ENCODE peak calls at places on chromosomes 11 and 22, in eight cellular contexts. Q is ovary, R is psoas muscle, B is HepG2, J is right lobe of liver, Z is PC-3, Y is HCT116, P is body of pancreas. I is an unnamed sample.
A peak's percentile ranks its signal among the peaks of the same experiment; 100 is the strongest.

GRCh38 chr11:130692220-130692619 is 224.1 kb downstream of the SNX19 start:
- DNase-seq in Q (no peak), J (no peak), Y (no peak), P (no peak), Z (no peak), R (no peak), B (no peak), I (no peak)

GRCh38 chr11:10461276-10461790 is 6.3 kb downstream of the AMPD3 start:
- DNase-seq in P (no peak), Q (no peak), J (no peak), Z (no peak), Y (no peak), R (no peak), B (no peak), I (no peak)

GRCh38 chr22:24695958-24696511 is 78.5 kb downstream of the PIWIL3 start:
- DNase-seq in J (no peak), Z (no peak), Y (no peak), R (no peak), B (no peak), P (no peak), Q (no peak), I (peak; percentile 29)

GRCh38 chr11:65900899-65901180 is 652 bp upstream of the FOSL1 start:
- DNase-seq in P (no peak), Y (no peak), Z (no peak), B (no peak), Q (no peak), R (no peak), J (no peak), I (no peak)

GRCh38 chr11:42967653-42968052 is 344.1 kb upstream of the API5 start:
- DNase-seq in Q (no peak), Y (no peak), Z (no peak), B (no peak), P (no peak), R (no peak), J (no peak), I (no peak)

GRCh38 chr11:80970016-80970516 is 1529.2 kb upstream of the TENM4 start:
- DNase-seq in R (no peak), P (no peak), Q (no peak), B (no peak), Y (no peak), J (no peak), Z (no peak), I (no peak)

GRCh38 chr11:59614277-59615131 is 1.1 kb downstream of the OSBP start:
- DNase-seq in Y (no peak), Z (peak; percentile 38), Q (no peak), P (no peak), R (no peak), J (no peak), B (no peak), I (no peak)

GRCh38 chr22:50270302-50271010 is at the start of gene MAPK11:
- DNase-seq in Y (no peak), R (peak; percentile 79), Z (peak; percentile 54), Q (peak; percentile 68), B (peak; percentile 47), J (peak; percentile 79), P (peak; percentile 73), I (peak; percentile 82)

GRCh38 chr22:17303840-17304779 is 65.2 kb upstream of the CECR2 start:
- DNase-seq in Q (no peak), P (no peak), B (no peak), R (no peak), Z (no peak), J (no peak), Y (no peak), I (no peak)

GRCh38 chr22:49510718-49511117 is 317.0 kb downstream of the BRD1 start:
- DNase-seq in Z (no peak), R (no peak), J (no peak), Y (no peak), P (no peak), Q (no peak), B (no peak), I (no peak)

GRCh38 chr11:125940145-125940544 is 5.7 kb upstream of the VSIG10L2 start:
- DNase-seq in Q (no peak), J (no peak), P (no peak), Y (no peak), R (no peak), Z (no peak), B (no peak), I (no peak)

GRCh38 chr11:128323381-128323780 is 264.0 kb downstream of the ETS1 start:
- DNase-seq in Y (no peak), P (no peak), J (no peak), Q (no peak), Z (no peak), R (no peak), B (no peak), I (peak; percentile 32)

GRCh38 chr11:102341844-102342318 is 5.1 kb upstream of the BIRC2 start:
- DNase-seq in Q (peak; percentile 69), R (peak; percentile 47), Y (peak; percentile 89), P (peak; percentile 88), Z (peak; percentile 93), B (peak; percentile 78), J (peak; percentile 87), I (peak; percentile 82)

GRCh38 chr22:47120399-47120798 is 357.9 kb downstream of the TBC1D22A start:
- DNase-seq in B (no peak), Z (no peak), R (no peak), Y (no peak), J (no peak), Q (no peak), P (no peak), I (no peak)

GRCh38 chr22:41288245-41288946 is 2.4 kb upstream of the RANGAP1 start:
- DNase-seq in J (peak; percentile 57), Z (peak; percentile 87), R (no peak), Q (no peak), B (peak; percentile 92), P (peak; percentile 74), Y (peak; percentile 74), I (no peak)

GRCh38 chr11:76047231-76047630 is 159.1 kb downstream of the WNT11 start:
- DNase-seq in R (no peak), Y (no peak), Q (no peak), P (peak; percentile 19), Z (peak; percentile 81), J (no peak), B (no peak), I (no peak)

GRCh38 chr22:47647181-47647580 is 884.7 kb downstream of the TBC1D22A start:
- DNase-seq in J (no peak), R (no peak), Z (no peak), B (no peak), Q (no peak), P (no peak), Y (no peak), I (no peak)

GRCh38 chr11:57458410-57459111 is 1.8 kb upstream of the RTN4RL2 start:
- DNase-seq in P (peak; percentile 39), B (no peak), Q (peak; percentile 61), J (peak; percentile 85), Y (no peak), Z (peak; percentile 60), R (peak; percentile 55), I (peak; percentile 70)
- TF ChIP-seq CTCF in P (peak; percentile 86), B (peak; percentile 79), Q (peak; percentile 36), J (peak; percentile 65), Y (peak; percentile 85), Z (peak; percentile 98), R (peak; percentile 72), I (peak; percentile 84)

GRCh38 chr11:12687740-12688139 is 13.5 kb downstream of the TEAD1 start:
- DNase-seq in R (no peak), J (no peak), Y (no peak), P (peak; percentile 58), B (no peak), Q (no peak), Z (peak; percentile 69), I (no peak)

GRCh38 chr11:12689029-12689755 is 15.0 kb downstream of the TEAD1 start:
- DNase-seq in Y (no peak), P (no peak), B (no peak), R (no peak), Q (no peak), Z (no peak), J (no peak), I (no peak)

GRCh38 chr11:12686246-12687060 is 12.2 kb downstream of the TEAD1 start:
- DNase-seq in J (no peak), R (no peak), P (no peak), B (no peak), Z (peak; percentile 39), Q (no peak), Y (no peak), I (no peak)

GRCh38 chr11:12685229-12685628 is 11.0 kb downstream of the TEAD1 start:
- DNase-seq in Q (no peak), B (no peak), Z (peak; percentile 57), P (no peak), Y (no peak), J (no peak), R (no peak), I (no peak)

GRCh38 chr11:12687216-12687623 is 13.0 kb downstream of the TEAD1 start:
- DNase-seq in R (no peak), Z (peak; percentile 57), B (no peak), Q (no peak), Y (no peak), P (no peak), J (no peak), I (no peak)
- H3K27ac ChIP-seq in R (peak overlapping the region; percentile 95), Z (peak overlapping the region; percentile 85), B (no peak overlapping the region), Q (no peak overlapping the region), Y (peak overlapping the region; percentile 14), P (no peak overlapping the region), J (no peak overlapping the region), I (no peak overlapping the region)

GRCh38 chr11:282171-282570 is 4.0 kb downstream of the NLRP6 start:
- DNase-seq in Z (no peak), J (no peak), Y (no peak), P (no peak), Q (no peak), B (no peak), R (no peak), I (no peak)

GRCh38 chr11:279966-280761 is 2.0 kb downstream of the NLRP6 start:
- DNase-seq in B (no peak), R (no peak), Q (no peak), Y (no peak), Z (no peak), P (peak; percentile 80), J (peak; percentile 93), I (peak; percentile 24)

GRCh38 chr11:281486-282161 is 3.4 kb downstream of the NLRP6 start:
- DNase-seq in P (no peak), R (no peak), Y (no peak), Z (no peak), Q (no peak), B (no peak), J (no peak), I (peak; percentile 1)

GRCh38 chr11:279040-279965 is 1.1 kb downstream of the NLRP6 start:
- DNase-seq in Z (no peak), B (no peak), R (no peak), P (no peak), Q (no peak), J (peak; percentile 54), Y (no peak), I (no peak)

GRCh38 chr11:280762-281485 is 2.7 kb downstream of the NLRP6 start:
- DNase-seq in R (no peak), B (no peak), Z (no peak), J (peak; percentile 51), Y (no peak), P (no peak), Q (no peak), I (no peak)
- H3K4me3 ChIP-seq in R (peak overlapping the region; percentile 28), B (no peak overlapping the region), Z (no peak overlapping the region), J (peak overlapping the region; percentile 41), Y (no peak overlapping the region), P (no peak overlapping the region), Q (no peak overlapping the region), I (no peak overlapping the region)

DNA sequence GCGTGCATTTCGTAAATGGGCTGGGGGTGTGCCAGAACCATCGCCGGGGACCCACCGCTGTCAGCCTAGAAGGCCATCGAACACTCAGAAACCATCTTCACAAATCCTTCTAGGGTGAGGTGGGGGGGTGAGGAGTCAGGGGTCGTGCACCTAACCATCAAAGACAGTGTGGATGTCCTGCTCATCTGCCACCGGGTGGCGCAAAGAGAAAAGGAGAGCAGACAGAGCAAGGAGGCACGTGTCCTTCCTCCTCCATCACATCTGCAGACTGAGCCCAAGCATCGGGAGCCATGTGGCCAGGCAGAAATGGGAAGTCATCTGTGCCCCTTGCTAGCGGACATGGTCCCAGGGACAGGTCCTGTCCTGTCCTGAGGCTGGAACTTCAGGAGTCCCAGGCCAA is 61.9 kb upstream of the NUP50 start:
- DNase-seq in J (peak; percentile 62), P (peak; percentile 54), Z (peak; percentile 68), Q (peak; percentile 36), R (peak; percentile 47), B (peak; percentile 67), Y (no peak), I (no peak)
- TF ChIP-seq CTCF in J (peak; percentile 44), P (peak; percentile 21), Z (peak; percentile 81), Q (no peak), R (peak; percentile 13), B (peak; percentile 88), Y (peak; percentile 52), I (peak; percentile 20)